ENCODE peak calls at places on chromosomes 11 and 22, in nine cellular contexts. One of them, this sample, is unnamed.

GRCh38 chr11:12232819-12233601 is 122.6 kb downstream of the MICAL2 start:
- DNase-seq in PC-3: peak; percentile 75
- DNase-seq in heart right ventricle: no peak
- DNase-seq in psoas muscle: no peak
- DNase-seq in HAP-1: no peak
- DNase-seq in right lobe of liver: no peak
- DNase-seq in CD4-positive, CD25-positive, alpha-beta regulatory T cell: no peak
- DNase-seq in mucosa of descending colon: no peak
- DNase-seq in mesendoderm: peak; percentile 64
- DNase-seq in this sample: peak; percentile 32

GRCh38 chr22:27935897-27936296 is 16.8 kb upstream of the PITPNB start:
- DNase-seq in psoas muscle: no peak
- DNase-seq in CD4-positive, CD25-positive, alpha-beta regulatory T cell: no peak
- DNase-seq in heart right ventricle: no peak
- DNase-seq in HAP-1: no peak
- DNase-seq in right lobe of liver: no peak
- DNase-seq in mesendoderm: no peak
- DNase-seq in mucosa of descending colon: no peak
- DNase-seq in PC-3: no peak
- DNase-seq in this sample: no peak

GRCh38 chr22:38758276-38758945 is 2.6 kb upstream of the SUN2 start:
- DNase-seq in heart right ventricle: no peak
- DNase-seq in mucosa of descending colon: peak; percentile 32
- DNase-seq in CD4-positive, CD25-positive, alpha-beta regulatory T cell: peak; percentile 49
- DNase-seq in right lobe of liver: no peak
- DNase-seq in mesendoderm: no peak
- DNase-seq in HAP-1: no peak
- DNase-seq in PC-3: no peak
- DNase-seq in psoas muscle: no peak
- DNase-seq in this sample: no peak

GRCh38 chr11:80826808-80827207 is 1386.0 kb upstream of the TENM4 start:
- DNase-seq in mucosa of descending colon: no peak
- DNase-seq in right lobe of liver: no peak
- DNase-seq in HAP-1: no peak
- DNase-seq in mesendoderm: no peak
- DNase-seq in heart right ventricle: no peak
- DNase-seq in CD4-positive, CD25-positive, alpha-beta regulatory T cell: no peak
- DNase-seq in PC-3: no peak
- DNase-seq in psoas muscle: no peak
- DNase-seq in this sample: no peak

GRCh38 chr22:25941365-25941960 is 199.5 kb downstream of the MYO18B start:
- DNase-seq in right lobe of liver: no peak
- DNase-seq in mucosa of descending colon: no peak
- DNase-seq in PC-3: no peak
- DNase-seq in heart right ventricle: no peak
- DNase-seq in mesendoderm: no peak
- DNase-seq in psoas muscle: no peak
- DNase-seq in CD4-positive, CD25-positive, alpha-beta regulatory T cell: no peak
- DNase-seq in HAP-1: no peak
- DNase-seq in this sample: no peak

GRCh38 chr22:17777005-17777716 is 2.9 kb upstream of the BID start:
- DNase-seq in mesendoderm: no peak
- DNase-seq in PC-3: no peak
- DNase-seq in right lobe of liver: peak; percentile 72
- DNase-seq in mucosa of descending colon: peak; percentile 62
- DNase-seq in psoas muscle: no peak
- DNase-seq in CD4-positive, CD25-positive, alpha-beta regulatory T cell: peak; percentile 44
- DNase-seq in heart right ventricle: no peak
- DNase-seq in HAP-1: no peak
- DNase-seq in this sample: no peak

GRCh38 chr11:67599149-67599548 is 7.6 kb upstream of the NDUFV1 start:
- DNase-seq in psoas muscle: no peak
- DNase-seq in right lobe of liver: no peak
- DNase-seq in mesendoderm: no peak
- DNase-seq in HAP-1: no peak
- DNase-seq in PC-3: no peak
- DNase-seq in mucosa of descending colon: no peak
- DNase-seq in CD4-positive, CD25-positive, alpha-beta regulatory T cell: no peak
- DNase-seq in heart right ventricle: no peak
- DNase-seq in this sample: no peak

GRCh38 chr11:71151561-71151960 is 100.8 kb downstream of the SHANK2 start:
- DNase-seq in mesendoderm: no peak
- DNase-seq in right lobe of liver: no peak
- DNase-seq in heart right ventricle: no peak
- DNase-seq in psoas muscle: no peak
- DNase-seq in mucosa of descending colon: no peak
- DNase-seq in PC-3: no peak
- DNase-seq in HAP-1: no peak
- DNase-seq in CD4-positive, CD25-positive, alpha-beta regulatory T cell: no peak
- DNase-seq in this sample: no peak

GRCh38 chr11:86671386-86672006 is 920 bp downstream of the ME3 start:
- DNase-seq in CD4-positive, CD25-positive, alpha-beta regulatory T cell: no peak
- DNase-seq in HAP-1: no peak
- DNase-seq in psoas muscle: peak; percentile 84
- DNase-seq in mesendoderm: no peak
- DNase-seq in mucosa of descending colon: peak; percentile 87
- DNase-seq in PC-3: peak; percentile 56
- DNase-seq in right lobe of liver: peak; percentile 81
- DNase-seq in heart right ventricle: peak; percentile 85
- DNase-seq in this sample: peak; percentile 44

GRCh38 chr22:40939202-40939601 is 12.0 kb upstream of the RBX1 start:
- DNase-seq in heart right ventricle: no peak
- DNase-seq in CD4-positive, CD25-positive, alpha-beta regulatory T cell: no peak
- DNase-seq in mucosa of descending colon: no peak
- DNase-seq in mesendoderm: no peak
- DNase-seq in PC-3: no peak
- DNase-seq in right lobe of liver: no peak
- DNase-seq in HAP-1: no peak
- DNase-seq in psoas muscle: no peak
- DNase-seq in this sample: no peak

GRCh38 chr11:92306966-92307504 is 82.4 kb downstream of the FAT3 start:
- DNase-seq in mesendoderm: peak; percentile 24
- DNase-seq in heart right ventricle: no peak
- DNase-seq in mucosa of descending colon: no peak
- DNase-seq in CD4-positive, CD25-positive, alpha-beta regulatory T cell: no peak
- DNase-seq in right lobe of liver: no peak
- DNase-seq in psoas muscle: no peak
- DNase-seq in HAP-1: no peak
- DNase-seq in PC-3: no peak
- DNase-seq in this sample: no peak

GRCh38 chr22:49303781-49304461 is 523.8 kb downstream of the BRD1 start:
- DNase-seq in mucosa of descending colon: no peak
- DNase-seq in heart right ventricle: no peak
- DNase-seq in psoas muscle: peak; percentile 8
- DNase-seq in CD4-positive, CD25-positive, alpha-beta regulatory T cell: no peak
- DNase-seq in right lobe of liver: peak; percentile 35
- DNase-seq in PC-3: no peak
- DNase-seq in HAP-1: no peak
- DNase-seq in mesendoderm: no peak
- DNase-seq in this sample: no peak

GRCh38 chr11:59176330-59176729 is 4.4 kb downstream of the DTX4 start:
- DNase-seq in mucosa of descending colon: no peak
- DNase-seq in mesendoderm: no peak
- DNase-seq in CD4-positive, CD25-positive, alpha-beta regulatory T cell: no peak
- DNase-seq in HAP-1: no peak
- DNase-seq in PC-3: no peak
- DNase-seq in psoas muscle: no peak
- DNase-seq in heart right ventricle: no peak
- DNase-seq in right lobe of liver: no peak
- DNase-seq in this sample: no peak

GRCh38 chr11:120547871-120548681 is 36.5 kb downstream of the GRIK4 start:
- DNase-seq in right lobe of liver: peak; percentile 87
- DNase-seq in psoas muscle: peak; percentile 88
- DNase-seq in PC-3: peak; percentile 95
- DNase-seq in heart right ventricle: peak; percentile 87
- DNase-seq in mucosa of descending colon: peak; percentile 49
- DNase-seq in mesendoderm: peak; percentile 59
- DNase-seq in HAP-1: no peak
- DNase-seq in CD4-positive, CD25-positive, alpha-beta regulatory T cell: no peak
- DNase-seq in this sample: peak; percentile 44

GRCh38 chr11:27998552-27998951 is 109.4 kb downstream of the KIF18A start:
- DNase-seq in psoas muscle: no peak
- DNase-seq in PC-3: no peak
- DNase-seq in heart right ventricle: no peak
- DNase-seq in CD4-positive, CD25-positive, alpha-beta regulatory T cell: no peak
- DNase-seq in mesendoderm: no peak
- DNase-seq in right lobe of liver: no peak
- DNase-seq in mucosa of descending colon: no peak
- DNase-seq in HAP-1: no peak
- DNase-seq in this sample: no peak

GRCh38 chr22:29344137-29344536 is 28.6 kb upstream of the RASL10A start:
- DNase-seq in right lobe of liver: peak; percentile 92
- DNase-seq in HAP-1: no peak
- DNase-seq in CD4-positive, CD25-positive, alpha-beta regulatory T cell: no peak
- DNase-seq in heart right ventricle: peak; percentile 68
- DNase-seq in mesendoderm: peak; percentile 37
- DNase-seq in psoas muscle: peak; percentile 87
- DNase-seq in mucosa of descending colon: no peak
- DNase-seq in PC-3: peak; percentile 96
- DNase-seq in this sample: peak; percentile 28

DNA sequence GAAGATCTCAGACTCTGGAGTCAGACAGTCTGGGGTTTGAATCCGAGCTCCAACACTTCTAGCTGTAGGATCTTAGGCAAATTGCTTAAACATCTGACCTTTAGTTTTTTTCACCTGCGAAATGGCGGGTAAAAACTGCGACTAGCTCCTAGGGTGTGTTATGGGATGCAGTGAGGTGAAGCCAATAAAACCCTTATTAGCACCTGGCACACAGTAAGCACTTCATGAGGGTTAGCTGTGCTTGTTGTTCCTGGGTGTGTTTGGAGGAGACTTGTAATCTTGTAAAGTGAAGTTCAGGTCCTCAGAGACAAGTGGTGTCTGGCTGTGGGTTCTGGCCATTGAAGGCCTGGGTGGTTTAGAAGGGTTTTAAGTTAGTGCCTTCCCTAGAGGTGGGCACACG is 68.9 kb downstream of the ZBTB16 start:
- DNase-seq in PC-3: no peak
- DNase-seq in mucosa of descending colon: peak; percentile 42
- DNase-seq in HAP-1: no peak
- DNase-seq in right lobe of liver: no peak
- DNase-seq in heart right ventricle: no peak
- DNase-seq in CD4-positive, CD25-positive, alpha-beta regulatory T cell: no peak
- DNase-seq in psoas muscle: no peak
- DNase-seq in mesendoderm: no peak
- DNase-seq in this sample: no peak
- H3K4me1 ChIP-seq in PC-3: peaks cover 14% of the 10 kb centered on the region
- H3K4me1 ChIP-seq in mucosa of descending colon: peaks cover 42% of the 10 kb centered on the region
- H3K4me1 ChIP-seq in HAP-1: no peaks in the 10 kb centered on the region
- H3K4me1 ChIP-seq in right lobe of liver: peaks cover 76% of the 10 kb centered on the region
- H3K4me1 ChIP-seq in heart right ventricle: peaks cover 93% of the 10 kb centered on the region
- H3K4me1 ChIP-seq in CD4-positive, CD25-positive, alpha-beta regulatory T cell: no peaks in the 10 kb centered on the region
- H3K4me1 ChIP-seq in psoas muscle: peaks cover 98% of the 10 kb centered on the region
- H3K4me1 ChIP-seq in mesendoderm: no peaks in the 10 kb centered on the region
- H3K4me1 ChIP-seq in this sample: no peaks in the 10 kb centered on the region

GRCh38 chr11:128470081-128470480 is 117.3 kb downstream of the ETS1 start:
- DNase-seq in right lobe of liver: no peak
- DNase-seq in mesendoderm: no peak
- DNase-seq in PC-3: no peak
- DNase-seq in heart right ventricle: no peak
- DNase-seq in psoas muscle: no peak
- DNase-seq in HAP-1: peak; percentile 5
- DNase-seq in CD4-positive, CD25-positive, alpha-beta regulatory T cell: peak; percentile 62
- DNase-seq in mucosa of descending colon: no peak
- DNase-seq in this sample: no peak

GRCh38 chr11:128467610-128468041 is 119.7 kb downstream of the ETS1 start:
- DNase-seq in mucosa of descending colon: no peak
- DNase-seq in right lobe of liver: no peak
- DNase-seq in CD4-positive, CD25-positive, alpha-beta regulatory T cell: peak; percentile 55
- DNase-seq in HAP-1: no peak
- DNase-seq in mesendoderm: peak; percentile 86
- DNase-seq in heart right ventricle: peak; percentile 42
- DNase-seq in PC-3: peak; percentile 86
- DNase-seq in psoas muscle: peak; percentile 49
- DNase-seq in this sample: peak; percentile 75

GRCh38 chr11:128468106-128468505 is 119.3 kb downstream of the ETS1 start:
- DNase-seq in heart right ventricle: no peak
- DNase-seq in PC-3: no peak
- DNase-seq in CD4-positive, CD25-positive, alpha-beta regulatory T cell: no peak
- DNase-seq in mesendoderm: no peak
- DNase-seq in right lobe of liver: no peak
- DNase-seq in psoas muscle: no peak
- DNase-seq in HAP-1: no peak
- DNase-seq in mucosa of descending colon: no peak
- DNase-seq in this sample: no peak

GRCh38 chr11:128471138-128471661 is 116.2 kb downstream of the ETS1 start:
- DNase-seq in psoas muscle: no peak
- DNase-seq in PC-3: no peak
- DNase-seq in CD4-positive, CD25-positive, alpha-beta regulatory T cell: no peak
- DNase-seq in right lobe of liver: no peak
- DNase-seq in heart right ventricle: no peak
- DNase-seq in mucosa of descending colon: no peak
- DNase-seq in mesendoderm: no peak
- DNase-seq in HAP-1: no peak
- DNase-seq in this sample: no peak

GRCh38 chr11:128469220-128469619 is 118.1 kb downstream of the ETS1 start:
- DNase-seq in CD4-positive, CD25-positive, alpha-beta regulatory T cell: no peak
- DNase-seq in PC-3: no peak
- DNase-seq in heart right ventricle: no peak
- DNase-seq in psoas muscle: no peak
- DNase-seq in HAP-1: no peak
- DNase-seq in mesendoderm: no peak
- DNase-seq in right lobe of liver: no peak
- DNase-seq in mucosa of descending colon: no peak
- DNase-seq in this sample: no peak
- H3K4me1 ChIP-seq in CD4-positive, CD25-positive, alpha-beta regulatory T cell: peaks cover 100% of the 10 kb centered on the region
- H3K4me1 ChIP-seq in PC-3: peaks cover 41% of the 10 kb centered on the region
- H3K4me1 ChIP-seq in heart right ventricle: peaks cover 91% of the 10 kb centered on the region
- H3K4me1 ChIP-seq in psoas muscle: peaks cover 28% of the 10 kb centered on the region
- H3K4me1 ChIP-seq in HAP-1: no peaks in the 10 kb centered on the region
- H3K4me1 ChIP-seq in mesendoderm: peaks cover 2% of the 10 kb centered on the region
- H3K4me1 ChIP-seq in right lobe of liver: peaks cover 7% of the 10 kb centered on the region
- H3K4me1 ChIP-seq in mucosa of descending colon: peaks cover 42% of the 10 kb centered on the region
- H3K4me1 ChIP-seq in this sample: peaks cover 27% of the 10 kb centered on the region

GRCh38 chr22:35541254-35541748 is 670 bp downstream of the RASD2 start:
- DNase-seq in heart right ventricle: no peak
- DNase-seq in mucosa of descending colon: peak; percentile 29
- DNase-seq in right lobe of liver: no peak
- DNase-seq in PC-3: peak; percentile 18
- DNase-seq in psoas muscle: no peak
- DNase-seq in mesendoderm: no peak
- DNase-seq in HAP-1: no peak
- DNase-seq in CD4-positive, CD25-positive, alpha-beta regulatory T cell: no peak
- DNase-seq in this sample: no peak
- H3K4me1 ChIP-seq in heart right ventricle: peaks cover 20% of the 10 kb centered on the region
- H3K4me1 ChIP-seq in mucosa of descending colon: peaks cover 5% of the 10 kb centered on the region
- H3K4me1 ChIP-seq in right lobe of liver: peaks cover 24% of the 10 kb centered on the region
- H3K4me1 ChIP-seq in PC-3: no peaks in the 10 kb centered on the region
- H3K4me1 ChIP-seq in psoas muscle: peaks cover 11% of the 10 kb centered on the region
- H3K4me1 ChIP-seq in mesendoderm: no peaks in the 10 kb centered on the region
- H3K4me1 ChIP-seq in HAP-1: no peaks in the 10 kb centered on the region
- H3K4me1 ChIP-seq in CD4-positive, CD25-positive, alpha-beta regulatory T cell: peaks cover 18% of the 10 kb centered on the region
- H3K4me1 ChIP-seq in this sample: peaks cover 9% of the 10 kb centered on the region

DNA sequence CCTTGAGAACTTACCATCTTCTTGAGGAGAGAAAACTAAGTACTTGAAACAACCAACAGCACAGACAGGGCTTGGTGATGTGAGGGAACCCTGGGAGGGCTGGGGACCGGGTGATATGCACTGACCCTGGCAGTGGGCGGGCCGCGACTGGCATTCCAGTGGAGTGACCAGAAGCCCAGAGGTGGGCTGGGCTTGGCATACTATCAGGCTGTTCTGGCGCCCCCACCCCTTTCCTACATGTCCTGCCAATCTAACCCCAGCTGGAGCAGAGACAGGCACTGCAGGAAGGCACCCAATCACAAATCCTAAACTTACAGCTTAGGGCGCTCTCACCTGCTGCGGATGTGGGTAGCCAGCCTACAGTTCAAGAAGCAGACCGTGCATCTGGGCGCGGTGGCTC is 54.0 kb upstream of the GCAT start:
- DNase-seq in HAP-1: no peak
- DNase-seq in CD4-positive, CD25-positive, alpha-beta regulatory T cell: no peak
- DNase-seq in right lobe of liver: no peak
- DNase-seq in mucosa of descending colon: no peak
- DNase-seq in heart right ventricle: no peak
- DNase-seq in PC-3: peak; percentile 52
- DNase-seq in psoas muscle: no peak
- DNase-seq in mesendoderm: no peak
- DNase-seq in this sample: peak; percentile 60
- H3K4me1 ChIP-seq in HAP-1: no peaks in the 10 kb centered on the region
- H3K4me1 ChIP-seq in CD4-positive, CD25-positive, alpha-beta regulatory T cell: peaks cover 1% of the 10 kb centered on the region
- H3K4me1 ChIP-seq in right lobe of liver: peaks cover 30% of the 10 kb centered on the region
- H3K4me1 ChIP-seq in mucosa of descending colon: peaks cover 27% of the 10 kb centered on the region
- H3K4me1 ChIP-seq in heart right ventricle: peaks cover 57% of the 10 kb centered on the region
- H3K4me1 ChIP-seq in PC-3: peaks cover 57% of the 10 kb centered on the region
- H3K4me1 ChIP-seq in psoas muscle: peaks cover 42% of the 10 kb centered on the region
- H3K4me1 ChIP-seq in mesendoderm: peaks cover 10% of the 10 kb centered on the region
- H3K4me1 ChIP-seq in this sample: peaks cover 62% of the 10 kb centered on the region

This sample was measured in A549.